ENCODE peak calls at places on chromosome 1, in seven cellular contexts. E is CD8-positive, alpha-beta T cell; O is bronchial epithelial cell; J is heart right ventricle; X is PC-3; I is AG10803; H is prostate gland. P is an unnamed sample.
A peak's percentile ranks its signal among the peaks of the same experiment; 100 is the strongest.

GRCh38 chr1:201019321-201019977 is 4.1 kb downstream of the KIF21B start:
- DNase-seq in E (peak; percentile 91), O (peak; percentile 77), J (peak; percentile 39), X (peak; percentile 73), I (peak; percentile 31), H (no peak), P (peak; percentile 61)

GRCh38 chr1:214233856-214234634 is 46.9 kb upstream of the SMYD2 start:
- DNase-seq in E (no peak), O (no peak), J (no peak), X (no peak), I (no peak), H (no peak), P (no peak)

GRCh38 chr1:118223426-118223825 is 38.4 kb upstream of the SPAG17 start:
- DNase-seq in E (no peak), O (peak; percentile 28), J (no peak), X (peak; percentile 53), I (peak; percentile 38), H (no peak), P (peak; percentile 45)

GRCh38 chr1:40265919-40266318 is 7.9 kb downstream of the ZMPSTE24 start:
- DNase-seq in E (no peak), O (no peak), J (no peak), X (no peak), I (no peak), H (no peak), P (no peak)

GRCh38 chr1:10511494-10511885 is 36.7 kb downstream of the PEX14 start:
- DNase-seq in E (no peak), O (no peak), J (no peak), X (no peak), I (no peak), H (no peak), P (no peak)

GRCh38 chr1:158117854-158118691 is 62.6 kb upstream of the CD1D start:
- DNase-seq in E (peak; percentile 45), O (peak; percentile 29), J (peak; percentile 42), X (peak; percentile 32), I (peak; percentile 40), H (peak; percentile 16), P (peak; percentile 45)

GRCh38 chr1:42259059-42259738 is 75.8 kb downstream of the FOXJ3 start:
- DNase-seq in E (no peak), O (no peak), J (no peak), X (no peak), I (peak; percentile 44), H (peak; percentile 62), P (peak; percentile 68)

GRCh38 chr1:187837787-187838186 is 1009.0 kb downstream of the PLA2G4A start:
- DNase-seq in E (no peak), O (no peak), J (no peak), X (no peak), I (no peak), H (peak; percentile 65), P (no peak)

GRCh38 chr1:169595764-169596711 is 9.8 kb upstream of the F5 start:
- DNase-seq in E (no peak), O (peak; percentile 66), J (no peak), X (peak; percentile 67), I (peak; percentile 12), H (no peak), P (peak; percentile 41)

GRCh38 chr1:169604781-169605560 is 18.7 kb upstream of the F5 start:
- DNase-seq in E (peak; percentile 60), O (no peak), J (no peak), X (no peak), I (no peak), H (no peak), P (no peak)

DNA sequence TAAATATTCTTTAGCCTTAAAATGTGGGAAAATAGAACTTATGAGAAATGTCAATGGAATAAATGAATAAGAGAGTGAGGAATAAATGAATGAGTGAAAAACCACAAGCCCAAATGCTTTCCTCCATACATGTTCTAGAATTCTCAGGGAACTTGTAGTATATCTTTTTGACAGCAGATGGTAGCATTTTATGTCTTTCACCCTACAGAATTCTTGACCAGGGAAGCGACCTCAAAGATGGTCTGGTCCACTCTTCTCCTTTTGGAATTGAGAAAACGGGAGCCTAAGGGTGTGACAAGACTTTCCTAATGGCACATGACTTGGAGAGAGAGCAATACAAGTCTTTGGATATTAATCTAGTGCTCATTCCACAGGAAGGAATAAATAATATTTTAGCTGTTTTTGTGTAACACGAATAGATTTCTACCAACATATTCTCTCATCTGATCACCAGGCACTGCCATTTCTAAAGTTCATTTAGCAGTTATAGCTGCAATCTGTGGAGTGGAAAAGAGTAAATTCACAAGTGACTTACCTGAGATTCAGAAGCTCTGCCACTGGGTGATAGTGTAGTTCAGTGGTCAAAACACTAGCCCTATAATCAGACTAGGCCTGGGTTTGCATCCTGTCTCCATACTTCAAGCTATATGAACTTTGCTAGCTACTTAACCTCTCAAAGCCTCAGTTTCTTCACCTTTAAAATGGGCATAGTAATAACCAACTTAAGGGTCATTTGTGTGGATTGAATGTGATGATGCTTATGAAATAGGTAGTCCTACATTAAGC is 15.0 kb upstream of the F5 start:
- DNase-seq in E (no peak), O (peak; percentile 34), J (no peak), X (peak; percentile 74), I (peak; percentile 16), H (no peak), P (peak; percentile 58)
- TF ChIP-seq CTCF in E (peak; percentile 67), O (peak; percentile 38), J (peak; percentile 20), X (peak; percentile 78), I (peak; percentile 48), H (peak; percentile 61), P (peak; percentile 26)

GRCh38 chr1:234581063-234581714 is 28.8 kb downstream of the IRF2BP2 start:
- DNase-seq in E (no peak), O (no peak), J (no peak), X (no peak), I (no peak), H (no peak), P (no peak)

GRCh38 chr1:234584431-234584805 is 25.6 kb downstream of the IRF2BP2 start:
- DNase-seq in E (no peak), O (no peak), J (no peak), X (no peak), I (no peak), H (no peak), P (no peak)

GRCh38 chr1:234583755-234584430 is 26.1 kb downstream of the IRF2BP2 start:
- DNase-seq in E (no peak), O (no peak), J (no peak), X (no peak), I (no peak), H (no peak), P (no peak)

GRCh38 chr1:234582186-234582585 is 27.8 kb downstream of the IRF2BP2 start:
- DNase-seq in E (no peak), O (no peak), J (no peak), X (no peak), I (no peak), H (no peak), P (no peak)

DNA sequence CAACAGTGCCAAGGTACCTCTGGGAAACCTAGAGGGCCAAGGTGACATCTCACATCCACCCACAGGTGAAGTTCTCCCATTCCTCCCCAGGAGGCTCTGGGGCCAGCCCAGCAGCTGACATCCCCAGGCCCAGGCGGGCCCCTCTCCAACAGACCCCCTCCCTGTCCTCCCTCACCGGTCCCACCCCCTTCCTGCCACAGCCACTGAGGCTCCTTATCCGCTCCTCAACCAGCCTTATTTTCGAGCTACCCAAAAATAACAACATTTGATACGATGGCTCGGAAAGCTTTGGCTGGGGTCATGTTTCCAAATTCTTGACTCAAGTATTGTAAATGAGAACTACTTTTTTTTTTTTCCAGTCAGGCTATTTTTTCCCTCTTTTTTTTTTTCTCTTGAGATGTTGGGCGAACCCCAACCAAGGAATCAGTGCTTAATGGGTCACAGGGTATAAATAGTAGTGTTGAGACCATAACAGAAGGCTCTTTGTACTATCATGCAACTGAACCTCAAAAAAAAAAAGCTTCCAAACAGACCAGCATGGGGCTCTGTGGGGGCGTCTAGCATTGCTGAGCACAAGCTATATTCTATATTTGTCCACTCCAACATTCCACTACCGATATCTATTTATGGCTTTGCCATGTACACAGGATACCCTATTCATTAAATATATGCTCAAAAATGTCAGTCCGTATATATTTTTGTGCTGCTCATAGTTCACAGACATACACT is 27.2 kb downstream of the IRF2BP2 start:
- DNase-seq in E (no peak), O (no peak), J (peak; percentile 26), X (no peak), I (no peak), H (no peak), P (no peak)
- H3K4me3 ChIP-seq in E (no peak overlapping the region), O (no peak overlapping the region), J (no peak overlapping the region), X (no peak overlapping the region), I (no peak overlapping the region), H (no peak overlapping the region), P (no peak overlapping the region)

GRCh38 chr1:5480906-5481305 is 511.3 kb downstream of the NPHP4 start:
- DNase-seq in E (no peak), O (no peak), J (no peak), X (peak; percentile 18), I (no peak), H (no peak), P (no peak)

GRCh38 chr1:5480306-5480705 is 511.9 kb downstream of the NPHP4 start:
- DNase-seq in E (no peak), O (no peak), J (no peak), X (no peak), I (no peak), H (no peak), P (no peak)

GRCh38 chr1:5484451-5485165 is 507.6 kb downstream of the NPHP4 start:
- DNase-seq in E (no peak), O (no peak), J (no peak), X (no peak), I (no peak), H (no peak), P (no peak)

GRCh38 chr1:5479876-5480275 is 512.3 kb downstream of the NPHP4 start:
- DNase-seq in E (no peak), O (no peak), J (no peak), X (no peak), I (no peak), H (no peak), P (no peak)

DNA sequence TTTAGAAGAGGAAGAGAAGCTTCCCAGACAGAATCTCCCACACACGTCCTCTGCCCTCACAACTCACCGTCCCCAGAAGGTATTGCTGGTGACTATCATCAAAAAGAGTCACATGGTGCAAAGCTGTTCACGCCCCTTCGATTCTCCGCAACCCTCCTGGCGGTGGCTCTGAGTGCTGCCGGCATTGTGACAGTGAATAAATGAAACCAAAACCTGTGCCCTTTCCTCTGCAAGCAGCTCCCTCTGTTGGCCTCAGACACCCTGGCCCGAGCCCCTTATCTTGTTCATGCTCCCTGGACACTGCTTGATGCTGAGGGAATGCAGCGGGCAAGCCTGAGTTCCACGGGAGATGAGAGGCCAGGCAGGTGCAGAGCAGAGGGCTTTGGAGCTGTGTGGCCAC is 510.3 kb downstream of the NPHP4 start:
- DNase-seq in E (peak; percentile 42), O (no peak), J (no peak), X (peak; percentile 3), I (no peak), H (no peak), P (no peak)
- TF ChIP-seq CTCF in E (peak; percentile 48), O (no peak), J (no peak), X (peak; percentile 19), I (no peak), H (no peak), P (no peak)

GRCh38 chr1:26162220-26162703 is 3.4 kb downstream of the FAM110D start:
- DNase-seq in E (no peak), O (no peak), J (no peak), X (peak; percentile 13), I (no peak), H (no peak), P (peak; percentile 37)

GRCh38 chr1:26165126-26165892 is 3.5 kb downstream of the C1orf232 start:
- DNase-seq in E (no peak), O (no peak), J (no peak), X (no peak), I (no peak), H (no peak), P (no peak)

GRCh38 chr1:26161408-26162219 is 2.7 kb downstream of the FAM110D start:
- DNase-seq in E (peak; percentile 24), O (no peak), J (peak; percentile 79), X (peak; percentile 48), I (peak; percentile 39), H (no peak), P (peak; percentile 50)

GRCh38 chr1:26164036-26164927 is 4.5 kb downstream of the C1orf232 start:
- DNase-seq in E (peak; percentile 43), O (no peak), J (peak; percentile 55), X (peak; percentile 30), I (peak; percentile 8), H (no peak), P (no peak)

GRCh38 chr1:26163684-26164035 is 4.8 kb downstream of the FAM110D start:
- DNase-seq in E (no peak), O (no peak), J (no peak), X (no peak), I (no peak), H (no peak), P (no peak)
- H3K4me3 ChIP-seq in E (peak overlapping the region; percentile 50), O (peak overlapping the region; percentile 19), J (peak overlapping the region; percentile 44), X (peak overlapping the region; percentile 65), I (no peak overlapping the region), H (no peak overlapping the region), P (peak overlapping the region; percentile 21)